ENCODE peak calls at places on chromosome 12, in four cellular contexts. One of them, this sample, is unnamed.

GRCh38 chr12:54932691-54933090 is 51.9 kb downstream of the TESPA1 start:
- DNase-seq in hepatic stellate cell: no peak
- DNase-seq in sciatic nerve: peak; percentile 69
- DNase-seq in kidney epithelial cell: no peak
- DNase-seq in this sample: no peak

GRCh38 chr12:10182662-10183061 is 3.8 kb downstream of the TMEM52B start:
- DNase-seq in hepatic stellate cell: peak; percentile 60
- DNase-seq in sciatic nerve: no peak
- DNase-seq in kidney epithelial cell: no peak
- DNase-seq in this sample: no peak

GRCh38 chr12:15979096-15980091 is 68.3 kb downstream of the DERA start:
- DNase-seq in hepatic stellate cell: peak; percentile 65
- DNase-seq in sciatic nerve: no peak
- DNase-seq in kidney epithelial cell: peak; percentile 26
- DNase-seq in this sample: peak; percentile 86

GRCh38 chr12:99261256-99261655 is 386.3 kb upstream of the GARIN6 start:
- DNase-seq in hepatic stellate cell: no peak
- DNase-seq in sciatic nerve: no peak
- DNase-seq in kidney epithelial cell: no peak
- DNase-seq in this sample: no peak

GRCh38 chr12:50162225-50162624 is 4.9 kb downstream of the CERS5 start:
- DNase-seq in hepatic stellate cell: peak; percentile 11
- DNase-seq in sciatic nerve: no peak
- DNase-seq in kidney epithelial cell: no peak
- DNase-seq in this sample: no peak

GRCh38 chr12:64655141-64655540 is 44.8 kb downstream of the RASSF3 start:
- DNase-seq in hepatic stellate cell: no peak
- DNase-seq in sciatic nerve: no peak
- DNase-seq in kidney epithelial cell: no peak
- DNase-seq in this sample: no peak

GRCh38 chr12:121858662-121859572 is at the start of gene HPD:
- DNase-seq in hepatic stellate cell: peak; percentile 79
- DNase-seq in sciatic nerve: peak; percentile 79
- DNase-seq in kidney epithelial cell: peak; percentile 45
- DNase-seq in this sample: peak; percentile 95

GRCh38 chr12:99918003-99918402 is 66.7 kb downstream of the ANKS1B start:
- DNase-seq in hepatic stellate cell: no peak
- DNase-seq in sciatic nerve: no peak
- DNase-seq in kidney epithelial cell: no peak
- DNase-seq in this sample: no peak

GRCh38 chr12:116719661-116720060 is 18.2 kb downstream of the SPRING1 start:
- DNase-seq in hepatic stellate cell: no peak
- DNase-seq in sciatic nerve: no peak
- DNase-seq in kidney epithelial cell: no peak
- DNase-seq in this sample: peak; percentile 28

GRCh38 chr12:17206553-17206952 is 600.6 kb upstream of the LMO3 start:
- DNase-seq in hepatic stellate cell: no peak
- DNase-seq in sciatic nerve: no peak
- DNase-seq in kidney epithelial cell: no peak
- DNase-seq in this sample: no peak

GRCh38 chr12:109582636-109583035 is 9.0 kb downstream of the MVK start:
- DNase-seq in hepatic stellate cell: no peak
- DNase-seq in sciatic nerve: no peak
- DNase-seq in kidney epithelial cell: no peak
- DNase-seq in this sample: peak; percentile 39

GRCh38 chr12:52232916-52233461 is at the start of gene KRT7:
- DNase-seq in hepatic stellate cell: no peak
- DNase-seq in sciatic nerve: no peak
- DNase-seq in kidney epithelial cell: no peak
- DNase-seq in this sample: peak; percentile 62

GRCh38 chr12:130162267-130162666 is at the start of gene FZD10:
- DNase-seq in hepatic stellate cell: no peak
- DNase-seq in sciatic nerve: peak; percentile 82
- DNase-seq in kidney epithelial cell: no peak
- DNase-seq in this sample: peak; percentile 45

GRCh38 chr12:28795306-28795705 is 353.8 kb upstream of the FAR2 start:
- DNase-seq in hepatic stellate cell: no peak
- DNase-seq in sciatic nerve: no peak
- DNase-seq in kidney epithelial cell: no peak
- DNase-seq in this sample: no peak

GRCh38 chr12:70418101-70418500 is 52.0 kb downstream of the KCNMB4 start:
- DNase-seq in hepatic stellate cell: no peak
- DNase-seq in sciatic nerve: no peak
- DNase-seq in kidney epithelial cell: no peak
- DNase-seq in this sample: no peak

GRCh38 chr12:123934829-123935228 is 37.8 kb downstream of the CCDC92 start:
- DNase-seq in hepatic stellate cell: no peak
- DNase-seq in sciatic nerve: no peak
- DNase-seq in kidney epithelial cell: no peak
- DNase-seq in this sample: no peak

GRCh38 chr12:49885118-49885517 is 18.6 kb downstream of the FAIM2 start:
- DNase-seq in hepatic stellate cell: no peak
- DNase-seq in sciatic nerve: no peak
- DNase-seq in kidney epithelial cell: no peak
- DNase-seq in this sample: no peak

GRCh38 chr12:116450406-116450910 is 108.7 kb upstream of the MAP1LC3B2 start:
- DNase-seq in hepatic stellate cell: no peak
- DNase-seq in sciatic nerve: no peak
- DNase-seq in kidney epithelial cell: no peak
- DNase-seq in this sample: no peak

GRCh38 chr12:121325922-121326396 is 26.3 kb downstream of the ANAPC5 start:
- DNase-seq in hepatic stellate cell: no peak
- DNase-seq in sciatic nerve: no peak
- DNase-seq in kidney epithelial cell: no peak
- DNase-seq in this sample: no peak

GRCh38 chr12:39646963-39647362 is 27.4 kb upstream of the ABCD2 start:
- DNase-seq in hepatic stellate cell: no peak
- DNase-seq in sciatic nerve: no peak
- DNase-seq in kidney epithelial cell: no peak
- DNase-seq in this sample: no peak

GRCh38 chr12:132329036-132329738 is at the start of gene GALNT9:
- DNase-seq in hepatic stellate cell: no peak
- DNase-seq in sciatic nerve: no peak
- DNase-seq in kidney epithelial cell: no peak
- DNase-seq in this sample: peak; percentile 54

GRCh38 chr12:57765003-57765697 is 1.7 kb downstream of the CYP27B1 start:
- DNase-seq in hepatic stellate cell: peak; percentile 53
- DNase-seq in sciatic nerve: no peak
- DNase-seq in kidney epithelial cell: no peak
- DNase-seq in this sample: peak; percentile 52

GRCh38 chr12:21941522-21942376 is 523 bp upstream of the ABCC9 start:
- DNase-seq in hepatic stellate cell: peak; percentile 46
- DNase-seq in sciatic nerve: peak; percentile 61
- DNase-seq in kidney epithelial cell: no peak
- DNase-seq in this sample: peak; percentile 60

GRCh38 chr12:52946797-52947547 is 1.9 kb upstream of the KRT18 start:
- DNase-seq in hepatic stellate cell: no peak
- DNase-seq in sciatic nerve: no peak
- DNase-seq in kidney epithelial cell: no peak
- DNase-seq in this sample: peak; percentile 26

GRCh38 chr12:71456316-71456715 is 16.7 kb downstream of the LGR5 start:
- DNase-seq in hepatic stellate cell: no peak
- DNase-seq in sciatic nerve: no peak
- DNase-seq in kidney epithelial cell: no peak
- DNase-seq in this sample: peak; percentile 53

GRCh38 chr12:66120477-66120876 is 10.1 kb downstream of the LLPH start:
- DNase-seq in hepatic stellate cell: no peak
- DNase-seq in sciatic nerve: no peak
- DNase-seq in kidney epithelial cell: no peak
- DNase-seq in this sample: no peak

GRCh38 chr12:19970116-19970515 is 398.2 kb upstream of the PDE3A start:
- DNase-seq in hepatic stellate cell: peak; percentile 45
- DNase-seq in sciatic nerve: no peak
- DNase-seq in kidney epithelial cell: no peak
- DNase-seq in this sample: peak; percentile 84

GRCh38 chr12:71719647-71720370 is 33.9 kb downstream of the TMEM19 start:
- DNase-seq in hepatic stellate cell: no peak
- DNase-seq in sciatic nerve: no peak
- DNase-seq in kidney epithelial cell: no peak
- DNase-seq in this sample: no peak

GRCh38 chr12:752673-753400 is 458 bp downstream of the WNK1 start:
- DNase-seq in hepatic stellate cell: peak; percentile 65
- DNase-seq in sciatic nerve: peak; percentile 78
- DNase-seq in kidney epithelial cell: no peak
- DNase-seq in this sample: peak; percentile 81

GRCh38 chr12:95548539-95549391 is 2.5 kb downstream of the USP44 start:
- DNase-seq in hepatic stellate cell: peak; percentile 74
- DNase-seq in sciatic nerve: peak; percentile 77
- DNase-seq in kidney epithelial cell: no peak
- DNase-seq in this sample: peak; percentile 83

GRCh38 chr12:109820921-109821381 is 12.2 kb downstream of the TRPV4 start:
- DNase-seq in hepatic stellate cell: no peak
- DNase-seq in sciatic nerve: no peak
- DNase-seq in kidney epithelial cell: no peak
- DNase-seq in this sample: no peak

GRCh38 chr12:124568431-124569374 is 1.3 kb upstream of the NCOR2 start:
- DNase-seq in hepatic stellate cell: peak; percentile 94
- DNase-seq in sciatic nerve: peak; percentile 92
- DNase-seq in kidney epithelial cell: no peak
- DNase-seq in this sample: peak; percentile 96

GRCh38 chr12:12720637-12721250 is 3.6 kb downstream of the CDKN1B start:
- DNase-seq in hepatic stellate cell: no peak
- DNase-seq in sciatic nerve: no peak
- DNase-seq in kidney epithelial cell: no peak
- DNase-seq in this sample: peak; percentile 61

GRCh38 chr12:81086342-81086741 is 8.5 kb downstream of the ACSS3 start:
- DNase-seq in hepatic stellate cell: no peak
- DNase-seq in sciatic nerve: no peak
- DNase-seq in kidney epithelial cell: no peak
- DNase-seq in this sample: no peak